ENCODE peak calls at places on chromosomes 11 and 22, in five cellular contexts. G is AG09309, A is OCI-LY7, E is left lung, O is HL-60. M is an unnamed sample.

GRCh38 chr11:86363424-86363823 is 11.3 kb upstream of the CCDC81 start:
- DNase-seq in E (no peak), A (no peak), O (no peak), G (no peak), M (no peak)

GRCh38 chr11:134639586-134640330 is 227.7 kb upstream of the B3GAT1 start:
- DNase-seq in G (no peak), O (no peak), E (no peak), A (no peak), M (no peak)

GRCh38 chr22:46881373-46882118 is 119.1 kb downstream of the TBC1D22A start:
- DNase-seq in O (no peak), G (no peak), E (no peak), A (no peak), M (peak; percentile 9)

GRCh38 chr11:12274056-12274455 is 103.3 kb upstream of the PARVA start:
- DNase-seq in O (no peak), A (no peak), E (no peak), G (no peak), M (no peak)

GRCh38 chr11:27401760-27402316 is 38.8 kb upstream of the CCDC34 start:
- DNase-seq in E (no peak), A (no peak), O (no peak), G (no peak), M (no peak)

GRCh38 chr22:46798366-46799057 is 36.1 kb downstream of the TBC1D22A start:
- DNase-seq in G (no peak), O (peak; percentile 63), E (peak; percentile 92), A (peak; percentile 78), M (peak; percentile 85)

GRCh38 chr22:41417622-41418390 is 28.8 kb downstream of the TOB2 start:
- DNase-seq in A (no peak), G (no peak), O (no peak), E (peak; percentile 93), M (no peak)

GRCh38 chr11:68437927-68438657 is 22.5 kb upstream of the PPP6R3 start:
- DNase-seq in E (peak; percentile 79), A (no peak), O (no peak), G (no peak), M (no peak)

GRCh38 chr11:131467645-131468270 is 97.3 kb downstream of the NTM start:
- DNase-seq in G (no peak), O (no peak), A (no peak), E (no peak), M (no peak)

GRCh38 chr11:46918087-46918751 is at the start of gene LRP4:
- DNase-seq in G (no peak), O (no peak), E (peak; percentile 82), A (peak; percentile 70), M (peak; percentile 36)
- TF ChIP-seq CTCF in G (no peak), O (no peak), E (no peak), A (no peak), M (no peak)

DNA sequence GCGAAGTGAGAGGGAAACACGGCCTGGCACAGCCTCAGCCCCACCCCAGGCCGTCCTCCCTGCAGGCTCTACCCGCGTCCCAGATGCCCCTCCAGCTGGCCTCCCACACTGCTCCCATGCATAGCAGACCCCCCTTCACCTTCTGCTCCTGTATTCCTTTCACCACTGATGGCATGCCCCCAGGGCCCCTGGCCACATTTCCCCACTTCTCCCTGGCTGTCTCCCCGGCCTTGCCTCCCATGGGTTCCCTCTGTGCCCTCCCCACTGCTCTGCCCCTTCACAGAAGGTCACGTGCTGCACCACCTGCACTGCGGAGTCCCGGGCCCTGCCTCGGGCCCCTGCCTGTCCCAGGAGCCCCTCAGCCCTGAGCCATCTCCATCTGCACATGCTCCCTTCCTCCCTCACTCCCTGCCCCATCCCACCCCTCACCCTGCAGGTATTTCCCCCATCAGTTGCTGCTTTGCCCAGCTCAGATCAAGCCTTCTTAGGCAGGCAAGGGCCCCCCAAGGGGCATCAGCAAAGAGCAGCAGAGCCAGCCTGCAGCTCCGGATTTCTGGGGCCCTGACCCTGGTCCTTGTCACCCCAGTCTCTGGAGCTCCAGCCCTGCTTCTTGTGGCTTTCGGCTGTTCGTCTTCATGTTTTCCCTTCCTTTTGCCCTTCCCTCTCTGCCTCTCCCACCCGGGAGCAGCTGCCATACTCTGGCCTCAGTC is 46.4 kb downstream of the GAB4 start:
- DNase-seq in O (no peak), E (no peak), A (no peak), G (no peak), M (no peak)
- TF ChIP-seq CTCF in O (no peak), E (no peak), A (no peak), G (no peak), M (no peak)

DNA sequence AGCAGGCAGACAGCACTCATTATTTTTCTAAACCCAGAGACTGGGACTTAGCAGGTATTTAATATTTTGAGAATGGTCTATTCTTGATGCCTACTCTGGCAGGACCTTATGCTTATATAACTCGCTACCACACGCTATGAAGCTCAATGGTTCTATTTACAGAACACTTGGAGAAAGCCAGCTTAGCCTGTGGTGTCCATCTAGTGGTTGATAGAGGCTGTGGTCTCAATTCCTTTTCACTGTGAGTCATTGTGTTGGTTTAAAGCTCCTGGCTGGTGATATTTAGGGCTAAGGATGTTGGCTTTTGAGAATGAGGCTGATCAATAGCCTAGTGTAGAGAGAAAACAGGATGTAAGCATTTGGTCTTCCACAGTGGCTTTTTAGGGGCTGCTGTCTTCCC is 206.4 kb downstream of the DBX1 start:
- DNase-seq in O (no peak), G (peak; percentile 79), E (no peak), A (no peak), M (no peak)
- TF ChIP-seq CTCF in O (no peak), G (peak; percentile 75), E (peak; percentile 25), A (no peak), M (no peak)

DNA sequence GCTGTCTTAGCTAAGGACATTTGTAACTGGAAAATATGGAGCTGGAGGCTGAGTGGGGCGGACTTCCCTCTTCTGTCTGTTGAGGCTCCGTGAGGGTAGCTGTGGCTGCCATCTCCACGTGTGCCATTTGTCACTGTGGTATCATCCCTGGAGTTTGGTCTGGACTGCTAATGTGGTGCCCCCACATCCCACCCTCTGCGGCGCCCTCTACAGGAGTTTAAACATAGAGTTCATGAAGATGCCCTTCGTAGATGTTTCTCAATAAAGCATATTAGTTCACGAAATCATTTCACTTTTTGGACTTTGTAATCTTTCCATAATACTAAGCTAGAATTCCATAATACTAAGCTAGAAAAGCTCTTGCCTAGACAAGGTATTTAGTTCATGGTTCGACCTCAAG is 52.4 kb downstream of the TECTA start:
- DNase-seq in E (no peak), O (no peak), G (no peak), A (no peak), M (peak; percentile 7)
- TF ChIP-seq CTCF in E (no peak), O (no peak), G (no peak), A (peak; percentile 60), M (no peak)

GRCh38 chr11:6737872-6738466 is 33.8 kb downstream of the OR2AG2 start:
- DNase-seq in E (no peak), O (no peak), A (peak; percentile 80), G (peak; percentile 3), M (peak; percentile 86)
- TF ChIP-seq CTCF in E (peak; percentile 56), O (peak; percentile 57), A (peak; percentile 91), G (peak; percentile 66), M (peak; percentile 72)

DNA sequence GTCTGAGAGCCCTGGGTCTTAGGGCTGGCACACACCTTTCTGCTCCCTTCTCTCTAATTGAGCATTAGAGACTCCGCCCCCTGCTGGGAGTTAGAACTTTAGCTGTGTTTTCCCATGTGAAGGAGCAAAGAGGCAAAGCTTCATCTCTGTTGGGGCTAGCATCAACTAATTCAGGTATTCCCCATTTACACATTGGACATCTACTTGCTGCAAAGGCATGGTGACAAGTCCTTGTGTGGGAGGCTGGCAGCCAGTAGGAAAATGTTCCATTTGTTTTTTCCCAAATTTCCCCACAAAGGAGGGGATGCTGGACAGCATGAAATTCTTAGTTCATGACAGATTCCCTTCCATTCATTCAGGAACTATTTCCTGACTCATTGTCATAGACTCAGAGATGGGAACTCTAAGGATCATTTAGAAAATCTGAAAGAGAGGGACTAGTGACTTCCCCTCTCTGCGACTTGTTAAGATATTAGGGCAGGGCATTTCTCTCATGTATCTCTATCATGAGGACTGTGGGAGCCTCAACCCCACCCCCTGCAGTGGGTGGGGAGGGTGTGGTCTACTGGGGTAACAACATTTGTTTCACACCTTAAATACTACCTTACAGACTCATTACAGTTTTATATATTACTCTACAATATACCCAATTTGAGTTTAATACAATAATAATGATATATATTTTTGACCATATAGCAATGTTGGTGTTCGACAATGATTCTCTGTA is 3.7 kb downstream of the CD44 start:
- DNase-seq in E (no peak), G (no peak), O (no peak), A (peak; percentile 43), M (peak; percentile 81)
- TF ChIP-seq CTCF in E (no peak), G (no peak), O (no peak), A (peak; percentile 61), M (peak; percentile 53)

DNA sequence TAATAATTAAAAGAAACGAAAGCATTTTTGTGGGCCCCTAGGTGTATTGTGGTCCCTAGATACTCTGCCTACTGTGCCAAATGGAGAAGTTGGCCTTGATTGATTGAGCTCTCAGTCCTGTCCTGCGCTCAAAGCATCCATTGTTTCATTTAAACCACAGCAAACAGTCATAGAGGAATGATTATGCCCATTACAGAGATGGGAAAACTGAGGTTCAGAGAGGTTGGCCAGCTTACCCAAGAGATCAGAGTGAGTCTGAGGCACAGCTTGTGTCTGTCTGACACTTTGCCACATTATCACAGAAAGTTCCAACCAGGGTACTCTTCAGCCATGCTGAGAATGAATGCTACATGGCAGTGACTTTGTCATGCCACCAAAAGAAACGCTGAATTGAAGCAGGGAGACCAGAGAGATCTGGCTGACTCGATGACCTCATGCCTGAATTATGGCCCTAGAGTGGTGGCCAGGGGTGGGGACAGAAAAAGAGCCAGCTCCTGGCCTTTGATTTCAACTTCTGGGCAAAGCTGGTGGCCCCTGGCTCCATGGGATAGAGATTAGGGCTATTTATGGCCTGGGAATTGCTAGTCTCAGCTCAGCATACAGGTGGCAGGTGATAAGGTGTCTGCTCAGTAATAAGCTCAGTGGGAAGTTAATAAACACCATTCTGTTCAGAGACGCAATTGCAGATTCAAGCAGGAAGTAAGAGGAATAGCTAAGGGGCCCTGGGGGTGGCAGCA is 180.6 kb downstream of the MIAT start:
- DNase-seq in A (no peak), O (no peak), G (no peak), E (no peak), M (no peak)
- TF ChIP-seq CTCF in A (no peak), O (no peak), G (no peak), E (no peak), M (no peak)

GRCh38 chr11:17502630-17503029 is 26.0 kb upstream of the ABCC8 start:
- DNase-seq in A (no peak), E (no peak), O (no peak), G (no peak), M (no peak)

GRCh38 chr11:17500673-17501072 is 24.0 kb upstream of the ABCC8 start:
- DNase-seq in A (no peak), O (no peak), G (no peak), E (no peak), M (no peak)

GRCh38 chr11:17496406-17496805 is 19.8 kb upstream of the ABCC8 start:
- DNase-seq in G (no peak), E (no peak), O (no peak), A (no peak), M (no peak)

GRCh38 chr11:17498058-17498457 is 21.4 kb upstream of the ABCC8 start:
- DNase-seq in A (peak; percentile 31), G (no peak), E (no peak), O (peak; percentile 59), M (no peak)

GRCh38 chr11:17498475-17498874 is 21.8 kb upstream of the ABCC8 start:
- DNase-seq in E (no peak), G (no peak), A (no peak), O (no peak), M (no peak)
- TF ChIP-seq CTCF in E (no peak), G (peak; percentile 39), A (no peak), O (no peak), M (no peak)

GRCh38 chr11:66919938-66920337 is 38.2 kb downstream of the PC start:
- DNase-seq in O (no peak), E (no peak), G (no peak), A (no peak), M (no peak)
- TF ChIP-seq CTCF in O (no peak), E (no peak), G (no peak), A (no peak), M (no peak)

M was measured in activated CD8-positive, alpha-beta T cell treated with anti-CD3 and anti-CD28 coated beads for 36 hours.